ENCODE peak calls at places on chromosomes 13 and 19, in seven cellular contexts. G is psoas muscle, B is tibial artery, E is fibroblast of lung, J is trophoblast cell, C is SJSA1, K is body of pancreas. T is an unnamed sample. For H3K4me1, the result is how much of the 10 kb centered on the place peaks cover.

GRCh38 chr19:3369337-3370213 is 3.2 kb downstream of the NFIC start:
- DNase-seq in G (peak), B (peak), E (peak), J (no peak), C (no peak), K (peak), T (peak)

GRCh38 chr19:16143399-16144215 is at the start of gene HSH2D:
- DNase-seq in G (peak), B (no peak), E (no peak), J (peak), C (no peak), K (peak), T (peak)

GRCh38 chr19:2731181-2732117 is 8.4 kb downstream of the SLC39A3 start:
- DNase-seq in G (no peak), B (no peak), E (no peak), J (no peak), C (no peak), K (no peak), T (peak)

GRCh38 chr13:36297259-36297599 is 385 bp downstream of the CCDC169 start:
- DNase-seq in G (no peak), B (no peak), E (peak), J (peak), C (no peak), K (no peak), T (no peak)

GRCh38 chr19:39546599-39546998 is 6.6 kb upstream of the EID2 start:
- DNase-seq in G (no peak), B (no peak), E (no peak), J (peak), C (no peak), K (no peak), T (no peak)

GRCh38 chr19:10114651-10115391 is 3.3 kb downstream of the P2RY11 start:
- DNase-seq in G (no peak), B (no peak), E (no peak), J (no peak), C (peak), K (no peak), T (peak)

GRCh38 chr13:26919311-26919710 is 158.7 kb upstream of the GPR12 start:
- DNase-seq in G (no peak), B (no peak), E (no peak), J (no peak), C (no peak), K (no peak), T (no peak)

GRCh38 chr19:39277598-39277997 is 9.4 kb downstream of the IFNL2 start:
- DNase-seq in G (no peak), B (no peak), E (no peak), J (peak), C (no peak), K (no peak), T (no peak)

GRCh38 chr13:66205807-66206206 is 1024.3 kb downstream of the PCDH9 start:
- DNase-seq in G (no peak), B (no peak), E (no peak), J (no peak), C (no peak), K (no peak), T (no peak)

GRCh38 chr19:658916-659839 is 3.8 kb downstream of the RNF126 start:
- DNase-seq in G (peak), B (no peak), E (no peak), J (no peak), C (no peak), K (peak), T (peak)

GRCh38 chr13:30373727-30374126 is 48.6 kb upstream of the UBE2L5 start:
- DNase-seq in G (no peak), B (no peak), E (no peak), J (no peak), C (no peak), K (no peak), T (no peak)

GRCh38 chr13:36453518-36453917 is 21.2 kb downstream of the CCNA1 start:
- DNase-seq in G (no peak), B (no peak), E (no peak), J (no peak), C (no peak), K (no peak), T (no peak)

GRCh38 chr13:78317030-78317429 is 286.3 kb downstream of the POU4F1 start:
- DNase-seq in G (no peak), B (no peak), E (peak), J (no peak), C (no peak), K (no peak), T (no peak)

GRCh38 chr19:10773969-10774368 is 56.1 kb downstream of the DNM2 start:
- DNase-seq in G (no peak), B (no peak), E (no peak), J (peak), C (no peak), K (no peak), T (no peak)

GRCh38 chr19:18259848-18260247 is 14.4 kb downstream of the IQCN start:
- DNase-seq in G (no peak), B (no peak), E (no peak), J (no peak), C (no peak), K (no peak), T (no peak)

GRCh38 chr19:12064266-12065099 is at the start of gene ZNF844:
- DNase-seq in G (peak), B (peak), E (peak), J (peak), C (peak), K (peak), T (peak)

GRCh38 chr19:17681505-17682125 is 6.5 kb downstream of the UNC13A start:
- DNase-seq in G (peak), B (no peak), E (peak), J (no peak), C (no peak), K (no peak), T (peak)

GRCh38 chr13:38990693-38991092 is at the start of gene STOML3:
- DNase-seq in G (no peak), B (no peak), E (no peak), J (no peak), C (no peak), K (no peak), T (no peak)

GRCh38 chr19:45468159-45468651 is 409 bp downstream of the FOSB start:
- DNase-seq in G (peak), B (no peak), E (no peak), J (no peak), C (no peak), K (peak), T (peak)

GRCh38 chr19:1650627-1651009 is 1.8 kb downstream of the TCF3 start:
- DNase-seq in G (no peak), B (peak), E (peak), J (no peak), C (no peak), K (no peak), T (no peak)

GRCh38 chr19:54389556-54389955 is 24.8 kb upstream of the LAIR1 start:
- DNase-seq in G (no peak), B (no peak), E (no peak), J (no peak), C (no peak), K (no peak), T (no peak)

GRCh38 chr19:31261651-31262331 is 87.4 kb downstream of the TSHZ3 start:
- DNase-seq in G (no peak), B (no peak), E (peak), J (no peak), C (peak), K (no peak), T (no peak)

GRCh38 chr13:112756967-112757758 is 67.3 kb downstream of the ATP11A start:
- DNase-seq in G (no peak), B (no peak), E (no peak), J (no peak), C (no peak), K (no peak), T (no peak)

GRCh38 chr13:43815204-43815603 is 28.4 kb upstream of the ENOX1 start:
- DNase-seq in G (no peak), B (no peak), E (peak), J (peak), C (peak), K (no peak), T (peak)

GRCh38 chr19:46913198-46913851 is 52.5 kb downstream of the ARHGAP35 start:
- DNase-seq in G (no peak), B (no peak), E (no peak), J (no peak), C (no peak), K (no peak), T (no peak)

GRCh38 chr19:35350591-35350990 is 2.9 kb downstream of the FFAR1 start:
- DNase-seq in G (no peak), B (no peak), E (no peak), J (no peak), C (no peak), K (peak), T (no peak)

GRCh38 chr19:19372656-19373416 is 32.6 kb upstream of the GATAD2A start:
- DNase-seq in G (no peak), B (peak), E (peak), J (peak), C (peak), K (peak), T (peak)

GRCh38 chr19:55601127-55601526 is 1.0 kb downstream of the ZNF524 start:
- DNase-seq in G (no peak), B (no peak), E (no peak), J (no peak), C (no peak), K (no peak), T (no peak)

GRCh38 chr13:24272452-24273161 is 36.8 kb upstream of the C1QTNF9 start:
- DNase-seq in G (peak), B (no peak), E (no peak), J (no peak), C (no peak), K (no peak), T (peak)

GRCh38 chr13:89937420-89937819 is 1410.1 kb upstream of the MIR17HG start:
- DNase-seq in G (no peak), B (no peak), E (no peak), J (no peak), C (no peak), K (no peak), T (no peak)
- H3K4me1 ChIP-seq in G (under half), B (under half), E (under half), J (under half), C (under half), K (under half), T (under half)

GRCh38 chr13:114234645-114235421 is at the start of gene CDC16:
- DNase-seq in G (peak), B (peak), E (peak), J (peak), C (peak), K (peak), T (peak)
- H3K27ac ChIP-seq in G (peak), B (peak), E (peak), J (peak), C (peak), K (peak), T (peak)

GRCh38 chr19:48246101-48246500 is 9.6 kb downstream of the CARD8 start:
- DNase-seq in G (no peak), B (no peak), E (no peak), J (no peak), C (no peak), K (no peak), T (no peak)
- H3K4me1 ChIP-seq in G (under half), B (under half), E (under half), J (under half), C (under half), K (under half), T (under half)

GRCh38 chr19:58059681-58060080 is 599 bp downstream of the ZNF135 start:
- DNase-seq in G (peak), B (no peak), E (no peak), J (no peak), C (no peak), K (no peak), T (peak)
- H3K27ac ChIP-seq in G (peak), B (peak), E (peak), J (no peak), C (no peak), K (peak), T (peak)

GRCh38 chr19:52557231-52557995 is 12.7 kb upstream of the ZNF701 start:
- DNase-seq in G (no peak), B (no peak), E (no peak), J (peak), C (no peak), K (no peak), T (no peak)

GRCh38 chr19:52554216-52554971 is 15.7 kb upstream of the ZNF701 start:
- DNase-seq in G (no peak), B (no peak), E (no peak), J (no peak), C (no peak), K (no peak), T (no peak)
- H3K4me1 ChIP-seq in G (under half), B (under half), E (under half), J (under half), C (under half), K (under half), T (under half)

GRCh38 chr19:13134626-13135025 is 15.5 kb downstream of the STX10 start:
- DNase-seq in G (no peak), B (no peak), E (no peak), J (no peak), C (no peak), K (no peak), T (no peak)

GRCh38 chr19:13137290-13137794 is 12.8 kb downstream of the STX10 start:
- DNase-seq in G (no peak), B (no peak), E (no peak), J (no peak), C (no peak), K (no peak), T (no peak)

GRCh38 chr19:13133241-13133870 is 15.3 kb downstream of the NACC1 start:
- DNase-seq in G (no peak), B (no peak), E (no peak), J (no peak), C (no peak), K (no peak), T (no peak)

GRCh38 chr19:13132471-13133166 is 14.6 kb downstream of the NACC1 start:
- DNase-seq in G (no peak), B (no peak), E (peak), J (no peak), C (no peak), K (no peak), T (no peak)

GRCh38 chr19:13135068-13136062 is 14.8 kb downstream of the STX10 start:
- DNase-seq in G (no peak), B (no peak), E (no peak), J (no peak), C (no peak), K (no peak), T (no peak)
- H3K27ac ChIP-seq in G (no peak), B (no peak), E (no peak), J (no peak), C (no peak), K (no peak), T (no peak)